ENCODE peak calls at places on chromosomes 4 and X, in four cellular contexts. E, B, H and A are unnamed samples.

GRCh38 chrX:136268051-136269048 is 17.1 kb upstream of the MAP7D3 start:
- DNase-seq in E (peak), B (peak), H (peak), A (peak)

GRCh38 chr4:5753766-5754528 is 42.9 kb downstream of the EVC start:
- DNase-seq in E (peak), B (no peak), H (no peak), A (no peak)

GRCh38 chr4:15667006-15667405 is 11.8 kb upstream of the FBXL5 start:
- DNase-seq in E (no peak), B (no peak), H (no peak), A (no peak)

GRCh38 chrX:39753296-39753996 is 344.3 kb downstream of the BCOR start:
- DNase-seq in E (no peak), B (no peak), H (no peak), A (no peak)

GRCh38 chr4:6011686-6012085 is 6.5 kb downstream of the C4orf50 start:
- DNase-seq in E (no peak), B (no peak), H (no peak), A (no peak)

GRCh38 chr4:87574996-87575395 is 33.3 kb upstream of the DSPP start:
- DNase-seq in E (peak), B (no peak), H (no peak), A (no peak)

GRCh38 chr4:166808380-166808779 is 425.9 kb downstream of the SPOCK3 start:
- DNase-seq in E (no peak), B (no peak), H (no peak), A (no peak)

GRCh38 chr4:4377683-4378082 is 9.2 kb upstream of the NSG1 start:
- DNase-seq in E (no peak), B (no peak), H (no peak), A (no peak)

GRCh38 chr4:2259036-2259540 is 2.8 kb downstream of the MXD4 start:
- DNase-seq in E (no peak), B (no peak), H (no peak), A (no peak)

GRCh38 chr4:24664956-24665355 is 80.6 kb upstream of the DHX15 start:
- DNase-seq in E (no peak), B (no peak), H (no peak), A (no peak)

GRCh38 chr4:148270600-148270999 is 171.6 kb downstream of the NR3C2 start:
- DNase-seq in E (peak), B (no peak), H (no peak), A (no peak)

GRCh38 chr4:74632634-74633033 is 161.7 kb downstream of the BTC start:
- DNase-seq in E (peak), B (no peak), H (no peak), A (no peak)

GRCh38 chr4:48064349-48064748 is 47.8 kb downstream of the NIPAL1 start:
- DNase-seq in E (no peak), B (no peak), H (no peak), A (no peak)

GRCh38 chrX:40661489-40661888 is 14.1 kb upstream of the CXorf38 start:
- DNase-seq in E (no peak), B (no peak), H (no peak), A (no peak)

GRCh38 chrX:15849555-15849954 is 5.1 kb downstream of the AP1S2 start:
- DNase-seq in E (peak), B (no peak), H (peak), A (no peak)

GRCh38 chr4:89266128-89266527 is 41.5 kb downstream of the GPRIN3 start:
- DNase-seq in E (no peak), B (no peak), H (no peak), A (no peak)

GRCh38 chrX:125205918-125206665 is 113.6 kb upstream of the TEX13C start:
- DNase-seq in E (peak), B (no peak), H (peak), A (no peak)

GRCh38 chr4:1794809-1795303 is 1.8 kb downstream of the FGFR3 start:
- DNase-seq in E (no peak), B (no peak), H (peak), A (no peak)

GRCh38 chr4:153019906-153020305 is 83.8 kb downstream of the FHDC1 start:
- DNase-seq in E (no peak), B (no peak), H (no peak), A (no peak)

GRCh38 chr4:87529187-87529586 is at the start of gene SPARCL1:
- DNase-seq in E (no peak), B (no peak), H (peak), A (no peak)

GRCh38 chrX:87961471-87961870 is 443.9 kb downstream of the KLHL4 start:
- DNase-seq in E (peak), B (peak), H (no peak), A (no peak)

GRCh38 chr4:577499-578450 is 1.7 kb upstream of the TMEM271 start:
- DNase-seq in E (no peak), B (no peak), H (peak), A (no peak)

GRCh38 chrX:77894921-77895886 is at the start of gene MAGT1:
- DNase-seq in E (peak), B (peak), H (peak), A (peak)

GRCh38 chr4:43690121-43690520 is 758.5 kb downstream of the KCTD8 start:
- DNase-seq in E (no peak), B (no peak), H (no peak), A (no peak)

GRCh38 chr4:113446019-113446418 is 315.5 kb downstream of the CAMK2D start:
- DNase-seq in E (peak), B (no peak), H (peak), A (no peak)

GRCh38 chr4:157389751-157390150 is 169.2 kb downstream of the GRIA2 start:
- DNase-seq in E (no peak), B (no peak), H (no peak), A (no peak)

GRCh38 chrX:2707334-2707760 is 16.3 kb downstream of the CD99 start:
- DNase-seq in E (peak), B (no peak), H (peak), A (peak)

GRCh38 chrX:151396042-151396826 is 772 bp upstream of the VMA21 start:
- DNase-seq in E (peak), B (peak), H (no peak), A (peak)

GRCh38 chrX:134932528-134933217 is 58.1 kb upstream of the SMIM10 start:
- DNase-seq in E (peak), B (no peak), H (no peak), A (no peak)

GRCh38 chr4:88660446-88661294 is 37.0 kb downstream of the NAP1L5 start:
- DNase-seq in E (peak), B (no peak), H (no peak), A (no peak)

GRCh38 chrX:16870861-16871584 is 861 bp upstream of the RBBP7 start:
- DNase-seq in E (peak), B (no peak), H (peak), A (peak)

DNA sequence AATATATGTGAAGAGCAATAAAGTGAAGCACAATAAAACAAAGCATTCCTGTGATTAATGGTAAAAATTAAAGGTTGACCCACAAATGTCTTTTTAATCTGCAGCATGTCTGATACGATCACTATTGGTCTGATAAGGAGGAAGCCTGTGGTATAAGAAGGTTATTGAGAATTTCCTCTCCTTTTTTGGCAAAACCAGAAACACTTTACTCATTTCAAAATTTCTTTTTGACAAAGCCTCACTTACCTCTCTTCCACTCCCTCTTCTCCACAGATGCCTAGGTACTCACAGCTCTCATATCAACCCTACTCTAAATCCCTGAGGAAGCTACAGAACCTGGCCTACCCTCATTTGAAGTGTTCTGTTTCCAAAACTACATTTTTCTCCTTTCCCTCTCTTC is 56.1 kb downstream of the TSPAN5 start:
- DNase-seq in E (no peak), B (no peak), H (no peak), A (no peak)
- TF ChIP-seq CTCF in E (no peak), B (no peak), H (no peak), A (no peak)

GRCh38 chr4:26753642-26754041 is 107.0 kb upstream of the STIM2 start:
- DNase-seq in E (peak), B (no peak), H (no peak), A (no peak)
- TF ChIP-seq EZH2phosphoT487 in E (no peak), B (no peak), H (no peak), A (no peak)

DNA sequence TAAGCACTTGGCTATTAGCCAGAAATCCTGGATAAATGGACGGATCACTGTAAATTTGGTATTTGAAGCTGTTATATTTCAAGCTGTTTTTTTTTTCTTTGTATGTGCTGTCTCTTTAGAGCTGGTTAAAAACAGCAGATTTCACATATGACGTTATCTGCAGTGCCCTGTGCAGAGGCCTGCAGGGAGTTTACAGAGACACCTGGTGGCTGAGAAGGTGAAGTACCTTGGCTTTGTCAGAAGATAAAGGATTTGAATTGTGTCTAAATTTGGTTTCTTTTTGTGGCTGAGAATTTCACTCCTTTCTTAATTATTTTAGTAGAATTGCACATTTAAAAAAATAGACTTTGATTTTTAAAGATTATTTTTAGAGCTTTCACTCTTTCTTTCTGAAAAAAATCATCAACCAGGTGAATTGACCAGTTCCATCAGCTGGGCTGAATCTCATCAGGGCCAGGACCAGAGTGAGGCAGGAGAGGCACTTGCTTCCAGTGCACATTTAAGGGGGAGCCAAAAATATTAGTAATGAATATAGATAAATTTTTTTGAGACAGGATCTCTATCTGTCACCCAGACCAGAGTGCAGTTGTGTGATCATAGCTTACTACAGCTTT is 9.6 kb upstream of the CHRNA9 start:
- DNase-seq in E (peak), B (peak), H (peak), A (peak)
- TF ChIP-seq CTCF in E (peak), B (peak), H (peak), A (peak)

GRCh38 chr4:40055379-40055872 is 1.2 kb upstream of the N4BP2 start:
- DNase-seq in E (no peak), B (no peak), H (no peak), A (no peak)
- TF ChIP-seq EZH2phosphoT487 in E (no peak), B (no peak), H (no peak), A (no peak)

GRCh38 chr4:140372607-140373327 is 679 bp upstream of the SCOC start:
- DNase-seq in E (peak), B (peak), H (peak), A (peak)
- TF ChIP-seq CTCF in E (no peak), B (peak), H (peak), A (no peak)

GRCh38 chr4:53189011-53189410 is 176.8 kb downstream of the SCFD2 start:
- DNase-seq in E (no peak), B (no peak), H (no peak), A (no peak)
- TF ChIP-seq EZH2phosphoT487 in E (no peak), B (no peak), H (no peak), A (no peak)

DNA sequence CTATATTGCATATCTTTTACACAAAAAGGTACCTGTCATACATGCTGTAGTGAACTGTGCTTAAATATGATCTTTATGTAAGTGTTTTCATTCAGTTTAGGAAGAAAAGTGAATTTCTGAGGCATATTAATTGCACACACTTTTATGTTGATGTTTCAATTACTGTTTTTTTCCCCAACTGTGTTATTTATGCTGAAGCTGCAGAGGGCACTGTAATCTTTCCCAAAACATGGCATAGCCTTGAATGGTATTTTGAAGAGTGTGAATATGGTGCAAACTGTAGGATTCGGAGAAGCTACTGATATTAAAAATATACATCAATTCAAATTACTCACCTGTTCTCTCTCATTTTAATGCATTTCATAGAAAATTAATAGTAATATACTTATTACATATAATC is 6.0 kb upstream of the CENPE start:
- DNase-seq in E (peak), B (peak), H (peak), A (peak)
- TF ChIP-seq CTCF in E (peak), B (peak), H (peak), A (peak)

DNA sequence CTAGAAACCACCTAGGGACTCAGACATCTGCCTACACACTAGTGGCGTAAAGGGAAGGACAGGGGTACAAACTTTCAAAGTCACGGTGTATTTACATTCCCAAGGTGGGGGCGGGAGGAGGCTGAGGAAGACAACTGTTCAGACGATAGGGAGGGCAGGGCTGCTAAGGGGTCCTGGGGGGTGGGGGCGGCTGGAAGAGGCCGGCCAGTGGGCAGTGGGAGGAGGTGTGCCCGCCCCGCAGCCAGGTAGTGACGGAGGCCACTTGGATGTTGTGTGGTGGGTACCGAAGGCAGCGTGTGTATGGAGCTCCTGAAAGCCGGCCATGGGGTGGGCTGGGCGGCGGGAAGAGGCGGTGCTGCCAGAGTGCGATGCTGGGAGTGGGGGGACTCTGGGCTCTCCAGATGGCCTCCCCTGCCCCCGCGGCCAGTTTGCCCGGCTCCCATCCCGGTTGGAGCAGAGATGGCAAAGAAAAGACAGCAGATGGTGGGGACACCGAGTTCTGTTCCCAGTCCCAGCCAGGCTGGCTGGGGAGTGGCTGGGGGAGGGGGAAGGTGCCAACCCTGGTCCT is 24.2 kb downstream of the L1CAM start:
- DNase-seq in E (no peak), B (no peak), H (no peak), A (no peak)
- TF ChIP-seq EZH2phosphoT487 in E (no peak), B (no peak), H (no peak), A (no peak)

GRCh38 chr4:82388405-82388804 is 14.6 kb upstream of the HNRNPD start:
- DNase-seq in E (no peak), B (no peak), H (no peak), A (peak)
- TF ChIP-seq CTCF in E (peak), B (peak), H (no peak), A (peak)